ENCODE peak calls at places on chromosomes 12 and 14, in ten cellular contexts. T is dorsolateral prefrontal cortex, K is GM23338, M is neural crest cell, G is suprapubic skin, Z is IMR-90, A is HFFc6, D is B cell, S is HepG2, Y is A549. C is an unnamed sample.

GRCh38 chr14:68079941-68080697 is 260.5 kb downstream of the RAD51B start:
- DNase-seq in S (peak; percentile 62), A (no peak), M (no peak), G (no peak), D (no peak), T (no peak), K (no peak), Y (no peak), Z (peak; percentile 47), C (no peak)

GRCh38 chr12:80157640-80158039 is 58.3 kb downstream of the OTOGL start:
- DNase-seq in Y (no peak), M (no peak), K (no peak), T (no peak), G (no peak), Z (peak; percentile 52), S (no peak), A (no peak), D (no peak), C (no peak)

GRCh38 chr12:47080725-47081502 is 1.2 kb upstream of the AMIGO2 start:
- DNase-seq in G (peak; percentile 84), S (no peak), M (no peak), T (no peak), A (no peak), D (peak; percentile 65), K (peak; percentile 53), Z (peak; percentile 50), Y (no peak), C (no peak)

GRCh38 chr14:54818201-54819133 is 84.2 kb downstream of the GCH1 start:
- DNase-seq in Y (no peak), D (no peak), S (peak; percentile 18), M (no peak), T (no peak), Z (peak; percentile 69), K (no peak), A (peak; percentile 85), G (no peak), C (no peak)

GRCh38 chr12:25970916-25971674 is 12.6 kb downstream of the RASSF8 start:
- DNase-seq in A (no peak), S (no peak), T (no peak), D (no peak), M (no peak), Y (no peak), Z (no peak), G (no peak), K (no peak), C (no peak)

GRCh38 chr14:79643132-79643531 is 568.2 kb downstream of the DIO2 start:
- DNase-seq in Y (no peak), Z (no peak), D (no peak), A (no peak), G (no peak), T (no peak), M (no peak), S (no peak), K (no peak), C (no peak)

GRCh38 chr14:98070521-98070920 is 1201.5 kb downstream of the BCL11B start:
- DNase-seq in Y (no peak), A (no peak), Z (no peak), M (no peak), G (no peak), D (no peak), K (no peak), S (no peak), T (no peak), C (no peak)

GRCh38 chr12:115404761-115405470 is 720.9 kb upstream of the TBX3 start:
- DNase-seq in Z (peak; percentile 92), D (no peak), K (no peak), M (no peak), Y (no peak), G (no peak), T (no peak), A (peak; percentile 77), S (peak; percentile 43), C (no peak)

GRCh38 chr12:52389313-52390207 is 4.1 kb upstream of the KRT84 start:
- DNase-seq in G (no peak), T (peak; percentile 81), Z (no peak), M (no peak), Y (no peak), S (no peak), K (peak; percentile 23), A (peak; percentile 8), D (no peak), C (no peak)

GRCh38 chr14:93935213-93935612 is 8.1 kb downstream of the FAM181A start:
- DNase-seq in Y (no peak), S (no peak), M (no peak), A (no peak), T (no peak), Z (no peak), K (no peak), D (no peak), G (no peak), C (no peak)

GRCh38 chr14:105205718-105206208 is 24.7 kb upstream of the NUDT14 start:
- DNase-seq in Z (no peak), G (no peak), K (no peak), M (no peak), S (no peak), A (no peak), D (no peak), Y (no peak), T (no peak), C (no peak)

GRCh38 chr12:4719821-4720636 is at the start of gene GALNT8:
- DNase-seq in A (no peak), Z (no peak), M (no peak), G (no peak), Y (no peak), K (peak; percentile 19), D (no peak), S (no peak), T (no peak), C (no peak)

GRCh38 chr14:76904740-76905569 is 78.7 kb downstream of the LRRC74A start:
- DNase-seq in S (peak; percentile 10), A (peak; percentile 99), K (no peak), G (no peak), T (no peak), M (no peak), Y (peak; percentile 96), D (peak; percentile 87), Z (peak; percentile 99), C (no peak)

GRCh38 chr14:63752449-63753169 is 24.7 kb upstream of the SGPP1 start:
- DNase-seq in K (no peak), Y (no peak), Z (peak; percentile 58), A (peak; percentile 29), M (no peak), T (no peak), G (no peak), S (peak; percentile 12), D (no peak), C (no peak)

GRCh38 chr12:64699504-64700115 is 59.6 kb downstream of the GNS start:
- DNase-seq in T (no peak), D (no peak), A (no peak), Y (no peak), S (no peak), G (no peak), K (no peak), M (no peak), Z (no peak), C (no peak)

GRCh38 chr12:97223419-97223818 is 239.2 kb upstream of the RMST start:
- DNase-seq in M (no peak), T (no peak), A (no peak), D (no peak), K (no peak), Z (no peak), S (no peak), G (no peak), Y (no peak), C (no peak)

GRCh38 chr12:93825926-93826599 is 148.9 kb downstream of the CRADD start:
- DNase-seq in A (peak; percentile 38), Z (no peak), M (no peak), Y (no peak), S (no peak), T (no peak), G (no peak), D (no peak), K (no peak), C (no peak)
- TF ChIP-seq CTCF in A (no peak), Z (no peak), M (no peak), Y (no peak), S (no peak), T (no peak), G (no peak), D (no peak), K (no peak), C (no peak)

DNA sequence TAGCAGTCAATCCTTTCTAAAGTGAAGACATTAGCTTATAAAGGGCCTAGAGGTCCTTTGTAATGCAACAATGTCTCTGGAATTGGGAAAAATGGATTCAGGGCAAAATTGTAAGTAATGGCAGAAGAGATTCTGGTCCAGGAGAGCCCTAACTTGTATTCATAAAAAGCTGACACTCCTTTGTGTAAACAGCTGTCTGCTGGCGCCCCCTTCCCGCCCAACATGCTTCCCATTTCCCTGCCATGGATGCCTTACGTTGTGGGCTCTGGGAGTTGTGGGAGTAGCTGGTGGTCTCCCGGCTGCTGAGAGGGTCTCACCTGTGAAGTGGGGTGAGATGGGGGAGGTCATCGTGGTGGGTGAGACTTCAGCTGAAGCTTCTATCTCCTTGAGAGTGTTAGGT is 2.3 kb downstream of the ACRBP start:
- DNase-seq in Y (no peak), T (no peak), Z (no peak), M (no peak), K (peak; percentile 66), S (no peak), A (no peak), D (no peak), G (no peak), C (no peak)
- TF ChIP-seq CTCF in Y (no peak), T (peak; percentile 32), Z (peak; percentile 15), M (no peak), K (peak; percentile 77), S (peak; percentile 62), A (no peak), D (no peak), G (no peak), C (peak; percentile 12)

GRCh38 chr12:6065872-6066217 is 58.6 kb downstream of the VWF start:
- DNase-seq in Z (no peak), A (no peak), M (no peak), D (no peak), Y (no peak), T (no peak), S (no peak), K (no peak), G (no peak), C (no peak)
- TF ChIP-seq CTCF in Z (no peak), A (no peak), M (no peak), D (no peak), Y (no peak), T (no peak), S (no peak), K (no peak), G (no peak), C (no peak)

DNA sequence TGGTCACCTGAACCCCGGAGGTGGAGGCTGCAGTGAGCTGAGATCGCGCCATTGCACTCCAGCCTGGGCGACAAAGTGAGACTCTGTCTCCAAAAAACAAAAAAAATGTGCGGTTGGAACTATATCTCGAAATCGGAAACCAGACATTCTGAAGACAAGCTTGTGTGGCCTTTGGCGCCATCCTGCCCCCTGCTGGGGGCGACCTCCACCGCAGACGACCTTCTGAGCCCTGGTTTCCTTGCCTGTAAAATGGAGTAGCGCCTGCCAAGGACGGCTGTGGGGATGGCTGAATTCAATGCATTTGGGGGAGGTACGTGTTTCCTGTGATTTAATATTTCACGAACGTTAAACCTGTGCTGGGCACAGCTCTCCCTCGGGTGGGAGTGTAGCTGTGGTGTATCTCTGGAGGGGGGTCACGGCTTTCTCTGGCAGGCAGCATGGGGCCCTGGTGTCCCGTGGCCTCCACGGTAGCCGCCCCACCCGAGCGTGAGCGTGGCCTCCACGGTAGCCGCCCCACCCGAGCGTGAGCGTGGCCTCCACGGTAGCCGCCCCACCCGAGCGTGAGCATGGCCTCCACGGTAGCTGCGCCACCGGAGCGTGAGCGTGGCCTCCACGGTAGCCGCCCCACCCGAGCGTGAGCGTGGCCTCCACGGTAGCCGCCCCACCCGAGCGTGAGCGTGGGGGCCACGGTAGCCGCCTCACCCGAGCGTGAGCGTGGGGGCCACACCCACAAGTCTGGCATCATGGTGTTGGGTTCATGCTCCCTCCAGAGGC is 55.3 kb downstream of the LRCOL1 start:
- DNase-seq in Z (no peak), Y (peak; percentile 33), M (peak; percentile 29), A (no peak), K (peak; percentile 68), D (peak; percentile 39), S (peak; percentile 16), T (no peak), G (no peak), C (no peak)
- TF ChIP-seq CTCF in Z (peak; percentile 26), Y (peak; percentile 40), M (peak; percentile 58), A (peak; percentile 62), K (peak; percentile 73), D (peak; percentile 18), S (peak; percentile 62), T (peak; percentile 26), G (no peak), C (peak; percentile 59)